ENCODE peak calls at places on chromosomes 12 and 14, in seven cellular contexts. One of them, this sample, is unnamed.

GRCh38 chr12:66947119-66947518 is 268.2 kb upstream of the GRIP1 start:
- DNase-seq in choroid plexus epithelial cell: no peak
- DNase-seq in A549: no peak
- DNase-seq in mammary epithelial cell: no peak
- DNase-seq in uterus: no peak
- DNase-seq in OCI-LY7: no peak
- DNase-seq in HCT116: no peak
- DNase-seq in this sample: no peak

GRCh38 chr14:106044949-106045596 is 518.7 kb downstream of the TMEM121 start:
- DNase-seq in choroid plexus epithelial cell: no peak
- DNase-seq in A549: peak; percentile 19
- DNase-seq in mammary epithelial cell: no peak
- DNase-seq in uterus: no peak
- DNase-seq in OCI-LY7: no peak
- DNase-seq in HCT116: peak; percentile 36
- DNase-seq in this sample: peak; percentile 44

GRCh38 chr12:10101042-10101579 is 2.3 kb upstream of the CLEC1A start:
- DNase-seq in choroid plexus epithelial cell: peak; percentile 34
- DNase-seq in A549: no peak
- DNase-seq in mammary epithelial cell: peak; percentile 65
- DNase-seq in uterus: peak; percentile 27
- DNase-seq in OCI-LY7: no peak
- DNase-seq in HCT116: no peak
- DNase-seq in this sample: no peak

GRCh38 chr14:72590577-72590976 is 303.3 kb downstream of the DPF3 start:
- DNase-seq in choroid plexus epithelial cell: no peak
- DNase-seq in A549: no peak
- DNase-seq in mammary epithelial cell: no peak
- DNase-seq in uterus: no peak
- DNase-seq in OCI-LY7: no peak
- DNase-seq in HCT116: no peak
- DNase-seq in this sample: no peak

GRCh38 chr12:24488091-24488596 is 460.8 kb downstream of the BCAT1 start:
- DNase-seq in choroid plexus epithelial cell: peak; percentile 30
- DNase-seq in A549: no peak
- DNase-seq in mammary epithelial cell: no peak
- DNase-seq in uterus: no peak
- DNase-seq in OCI-LY7: no peak
- DNase-seq in HCT116: no peak
- DNase-seq in this sample: no peak

GRCh38 chr12:104596128-104596799 is 139.5 kb downstream of the CHST11 start:
- DNase-seq in choroid plexus epithelial cell: peak; percentile 85
- DNase-seq in A549: no peak
- DNase-seq in mammary epithelial cell: no peak
- DNase-seq in uterus: peak; percentile 87
- DNase-seq in OCI-LY7: no peak
- DNase-seq in HCT116: no peak
- DNase-seq in this sample: no peak

GRCh38 chr12:112001555-112001954 is 11.4 kb downstream of the TMEM116 start:
- DNase-seq in choroid plexus epithelial cell: peak; percentile 14
- DNase-seq in A549: no peak
- DNase-seq in mammary epithelial cell: no peak
- DNase-seq in uterus: no peak
- DNase-seq in OCI-LY7: no peak
- DNase-seq in HCT116: no peak
- DNase-seq in this sample: no peak

GRCh38 chr12:80445083-80445482 is 1.0 kb downstream of the PTPRQ start:
- DNase-seq in choroid plexus epithelial cell: peak; percentile 70
- DNase-seq in A549: no peak
- DNase-seq in mammary epithelial cell: no peak
- DNase-seq in uterus: no peak
- DNase-seq in OCI-LY7: no peak
- DNase-seq in HCT116: no peak
- DNase-seq in this sample: no peak

GRCh38 chr14:99252940-99253868 is 18.8 kb downstream of the BCL11B start:
- DNase-seq in choroid plexus epithelial cell: no peak
- DNase-seq in A549: no peak
- DNase-seq in mammary epithelial cell: no peak
- DNase-seq in uterus: no peak
- DNase-seq in OCI-LY7: no peak
- DNase-seq in HCT116: no peak
- DNase-seq in this sample: no peak

GRCh38 chr12:117439531-117440001 is 78.1 kb upstream of the NOS1 start:
- DNase-seq in choroid plexus epithelial cell: no peak
- DNase-seq in A549: no peak
- DNase-seq in mammary epithelial cell: no peak
- DNase-seq in uterus: no peak
- DNase-seq in OCI-LY7: no peak
- DNase-seq in HCT116: no peak
- DNase-seq in this sample: no peak

GRCh38 chr14:69945905-69946304 is 66.7 kb downstream of the SMOC1 start:
- DNase-seq in choroid plexus epithelial cell: peak; percentile 35
- DNase-seq in A549: no peak
- DNase-seq in mammary epithelial cell: peak; percentile 31
- DNase-seq in uterus: no peak
- DNase-seq in OCI-LY7: no peak
- DNase-seq in HCT116: no peak
- DNase-seq in this sample: no peak

GRCh38 chr12:130626601-130627000 is 89.5 kb downstream of the RIMBP2 start:
- DNase-seq in choroid plexus epithelial cell: no peak
- DNase-seq in A549: no peak
- DNase-seq in mammary epithelial cell: no peak
- DNase-seq in uterus: no peak
- DNase-seq in OCI-LY7: no peak
- DNase-seq in HCT116: no peak
- DNase-seq in this sample: no peak

GRCh38 chr12:91574391-91574790 is 391.8 kb upstream of the DCN start:
- DNase-seq in choroid plexus epithelial cell: peak; percentile 42
- DNase-seq in A549: no peak
- DNase-seq in mammary epithelial cell: no peak
- DNase-seq in uterus: no peak
- DNase-seq in OCI-LY7: no peak
- DNase-seq in HCT116: no peak
- DNase-seq in this sample: no peak

GRCh38 chr12:5230151-5230550 is 186.5 kb downstream of the KCNA5 start:
- DNase-seq in choroid plexus epithelial cell: no peak
- DNase-seq in A549: no peak
- DNase-seq in mammary epithelial cell: peak; percentile 13
- DNase-seq in uterus: no peak
- DNase-seq in OCI-LY7: no peak
- DNase-seq in HCT116: no peak
- DNase-seq in this sample: no peak

GRCh38 chr12:40286583-40286982 is 61.8 kb downstream of the LRRK2 start:
- DNase-seq in choroid plexus epithelial cell: peak; percentile 23
- DNase-seq in A549: no peak
- DNase-seq in mammary epithelial cell: peak; percentile 14
- DNase-seq in uterus: no peak
- DNase-seq in OCI-LY7: no peak
- DNase-seq in HCT116: no peak
- DNase-seq in this sample: no peak

GRCh38 chr12:2013527-2014223 is 9.4 kb upstream of the DCP1B start:
- DNase-seq in choroid plexus epithelial cell: peak; percentile 34
- DNase-seq in A549: no peak
- DNase-seq in mammary epithelial cell: no peak
- DNase-seq in uterus: peak; percentile 83
- DNase-seq in OCI-LY7: no peak
- DNase-seq in HCT116: no peak
- DNase-seq in this sample: no peak

GRCh38 chr14:89349196-89350008 is 67.6 kb downstream of the FOXN3 start:
- DNase-seq in choroid plexus epithelial cell: peak; percentile 21
- DNase-seq in A549: no peak
- DNase-seq in mammary epithelial cell: no peak
- DNase-seq in uterus: peak; percentile 65
- DNase-seq in OCI-LY7: peak; percentile 80
- DNase-seq in HCT116: no peak
- DNase-seq in this sample: no peak

GRCh38 chr14:90388982-90389381 is 7.8 kb upstream of the CALM1 start:
- DNase-seq in choroid plexus epithelial cell: no peak
- DNase-seq in A549: no peak
- DNase-seq in mammary epithelial cell: peak; percentile 57
- DNase-seq in uterus: no peak
- DNase-seq in OCI-LY7: no peak
- DNase-seq in HCT116: no peak
- DNase-seq in this sample: no peak

GRCh38 chr12:111330800-111331752 is 37.8 kb downstream of the PHETA1 start:
- DNase-seq in choroid plexus epithelial cell: peak; percentile 76
- DNase-seq in A549: peak; percentile 78
- DNase-seq in mammary epithelial cell: peak; percentile 37
- DNase-seq in uterus: no peak
- DNase-seq in OCI-LY7: peak; percentile 61
- DNase-seq in HCT116: peak; percentile 42
- DNase-seq in this sample: no peak

GRCh38 chr12:16012086-16012485 is 101.0 kb downstream of the DERA start:
- DNase-seq in choroid plexus epithelial cell: peak; percentile 78
- DNase-seq in A549: no peak
- DNase-seq in mammary epithelial cell: no peak
- DNase-seq in uterus: peak; percentile 28
- DNase-seq in OCI-LY7: no peak
- DNase-seq in HCT116: no peak
- DNase-seq in this sample: no peak

GRCh38 chr14:104870368-104871144 is 5.5 kb downstream of the CEP170B start:
- DNase-seq in choroid plexus epithelial cell: no peak
- DNase-seq in A549: peak; percentile 45
- DNase-seq in mammary epithelial cell: no peak
- DNase-seq in uterus: no peak
- DNase-seq in OCI-LY7: peak; percentile 27
- DNase-seq in HCT116: no peak
- DNase-seq in this sample: no peak
- TF ChIP-seq CTCF in choroid plexus epithelial cell: peak; percentile 50
- TF ChIP-seq CTCF in A549: peak; percentile 41
- TF ChIP-seq CTCF in mammary epithelial cell: no peak
- TF ChIP-seq CTCF in uterus: no peak
- TF ChIP-seq CTCF in OCI-LY7: peak; percentile 66
- TF ChIP-seq CTCF in HCT116: peak; percentile 39
- TF ChIP-seq CTCF in this sample: peak; percentile 50

DNA sequence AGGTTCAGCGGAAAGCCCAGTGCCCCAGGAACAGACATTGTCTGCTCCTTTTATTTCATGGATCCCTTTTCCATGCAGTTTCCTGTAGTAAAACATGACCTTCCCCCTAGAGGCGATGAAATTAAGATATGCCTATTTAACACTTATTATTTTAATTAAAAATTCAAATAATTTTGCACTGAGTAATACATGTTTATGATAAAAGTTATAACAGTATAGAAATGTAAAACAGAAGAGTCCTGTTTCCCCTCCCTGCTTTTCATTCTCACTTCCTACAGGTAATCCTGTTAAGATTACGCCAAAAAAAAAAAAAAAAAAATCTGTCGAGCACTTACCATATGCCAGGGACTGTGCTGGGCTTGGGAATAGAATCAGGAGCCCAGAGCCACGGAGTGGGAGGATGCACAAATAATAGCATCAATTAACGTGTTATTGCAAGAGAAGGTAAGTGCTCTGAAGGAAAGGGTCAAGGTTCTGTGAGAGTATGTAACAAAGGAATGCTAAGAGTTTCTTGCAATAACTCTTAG is 830 bp upstream of the LPCAT3 start:
- DNase-seq in choroid plexus epithelial cell: peak; percentile 28
- DNase-seq in A549: no peak
- DNase-seq in mammary epithelial cell: no peak
- DNase-seq in uterus: no peak
- DNase-seq in OCI-LY7: no peak
- DNase-seq in HCT116: no peak
- DNase-seq in this sample: no peak
- TF ChIP-seq CTCF in choroid plexus epithelial cell: no peak
- TF ChIP-seq CTCF in A549: no peak
- TF ChIP-seq CTCF in mammary epithelial cell: no peak
- TF ChIP-seq CTCF in uterus: no peak
- TF ChIP-seq CTCF in OCI-LY7: no peak
- TF ChIP-seq CTCF in HCT116: no peak
- TF ChIP-seq CTCF in this sample: no peak

DNA sequence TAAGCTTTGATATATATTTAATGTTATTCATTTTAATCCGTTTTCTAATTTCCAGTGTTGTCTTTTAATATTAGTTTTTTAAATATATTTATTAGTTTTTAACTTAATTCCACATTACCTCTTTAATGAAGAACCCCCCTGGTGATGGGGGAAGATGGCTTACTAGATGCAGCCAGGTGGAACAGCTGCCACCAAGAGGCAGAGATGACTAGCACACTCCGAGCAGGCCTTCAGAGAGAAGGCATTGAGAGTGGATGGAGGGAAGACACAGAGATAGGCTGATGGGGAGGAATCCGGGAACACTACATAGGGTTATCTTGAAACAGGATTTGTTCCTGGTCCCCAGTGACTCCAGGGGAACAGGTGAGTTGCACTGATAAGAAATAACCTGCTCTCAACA is 771.6 kb downstream of the LRFN5 start:
- DNase-seq in choroid plexus epithelial cell: no peak
- DNase-seq in A549: no peak
- DNase-seq in mammary epithelial cell: no peak
- DNase-seq in uterus: no peak
- DNase-seq in OCI-LY7: peak; percentile 11
- DNase-seq in HCT116: no peak
- DNase-seq in this sample: no peak
- TF ChIP-seq CTCF in choroid plexus epithelial cell: no peak
- TF ChIP-seq CTCF in A549: no peak
- TF ChIP-seq CTCF in mammary epithelial cell: no peak
- TF ChIP-seq CTCF in uterus: no peak
- TF ChIP-seq CTCF in OCI-LY7: peak; percentile 30
- TF ChIP-seq CTCF in HCT116: peak; percentile 10
- TF ChIP-seq CTCF in this sample: no peak

GRCh38 chr12:26469801-26470200 is 274.4 kb downstream of the SSPN start:
- DNase-seq in choroid plexus epithelial cell: no peak
- DNase-seq in A549: no peak
- DNase-seq in mammary epithelial cell: no peak
- DNase-seq in uterus: no peak
- DNase-seq in OCI-LY7: no peak
- DNase-seq in HCT116: no peak
- DNase-seq in this sample: no peak

GRCh38 chr12:26461799-26462198 is 266.4 kb downstream of the SSPN start:
- DNase-seq in choroid plexus epithelial cell: no peak
- DNase-seq in A549: no peak
- DNase-seq in mammary epithelial cell: no peak
- DNase-seq in uterus: no peak
- DNase-seq in OCI-LY7: no peak
- DNase-seq in HCT116: no peak
- DNase-seq in this sample: no peak

GRCh38 chr12:26465419-26466097 is 270.2 kb downstream of the SSPN start:
- DNase-seq in choroid plexus epithelial cell: peak; percentile 14
- DNase-seq in A549: no peak
- DNase-seq in mammary epithelial cell: no peak
- DNase-seq in uterus: no peak
- DNase-seq in OCI-LY7: no peak
- DNase-seq in HCT116: no peak
- DNase-seq in this sample: no peak

GRCh38 chr12:26471560-26471959 is 276.2 kb downstream of the SSPN start:
- DNase-seq in choroid plexus epithelial cell: peak; percentile 64
- DNase-seq in A549: no peak
- DNase-seq in mammary epithelial cell: peak; percentile 13
- DNase-seq in uterus: no peak
- DNase-seq in OCI-LY7: peak; percentile 78
- DNase-seq in HCT116: no peak
- DNase-seq in this sample: peak; percentile 79

DNA sequence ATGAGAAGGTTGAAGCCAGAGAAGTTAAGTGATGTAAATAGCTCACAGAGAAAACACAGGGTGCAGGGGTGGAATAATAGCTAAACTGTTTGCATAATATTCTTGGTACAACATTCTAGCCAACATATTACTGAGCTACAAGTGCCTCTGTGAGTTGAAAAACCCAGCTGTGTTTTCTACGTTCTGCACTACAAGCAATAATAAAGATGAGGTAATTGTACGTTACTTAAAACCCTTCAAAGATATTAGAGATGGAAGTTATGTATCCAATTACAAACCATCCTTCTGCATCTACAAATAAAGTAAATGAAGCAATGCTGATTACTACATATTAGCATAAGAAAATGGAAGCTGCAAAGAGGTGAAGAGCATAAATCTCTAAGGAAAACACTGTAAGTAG is 271.3 kb downstream of the SSPN start:
- DNase-seq in choroid plexus epithelial cell: peak; percentile 5
- DNase-seq in A549: no peak
- DNase-seq in mammary epithelial cell: no peak
- DNase-seq in uterus: no peak
- DNase-seq in OCI-LY7: no peak
- DNase-seq in HCT116: no peak
- DNase-seq in this sample: no peak
- TF ChIP-seq CTCF in choroid plexus epithelial cell: no peak
- TF ChIP-seq CTCF in A549: no peak
- TF ChIP-seq CTCF in mammary epithelial cell: no peak
- TF ChIP-seq CTCF in uterus: no peak
- TF ChIP-seq CTCF in OCI-LY7: no peak
- TF ChIP-seq CTCF in HCT116: no peak
- TF ChIP-seq CTCF in this sample: no peak

This sample was measured in GM12864.